ENCODE peak calls at places on chromosomes 13 and 19, in five cellular contexts. B is RWPE2; V is IMR-90; N is naive thymus-derived CD4-positive, alpha-beta T cell; J is brain microvascular endothelial cell. R is an unnamed sample.

GRCh38 chr19:2199215-2199614 is 35.5 kb downstream of the DOT1L start:
- DNase-seq in N (no peak), V (no peak), J (no peak), B (no peak), R (no peak)

GRCh38 chr19:870963-871401 is 11.5 kb downstream of the CFD start:
- DNase-seq in B (no peak), J (no peak), V (peak; percentile 32), N (no peak), R (no peak)

GRCh38 chr19:51065221-51065960 is 499 bp upstream of the KLK13 start:
- DNase-seq in N (no peak), B (no peak), V (no peak), J (no peak), R (no peak)

GRCh38 chr19:13031917-13032623 is 36.8 kb downstream of the NFIX start:
- DNase-seq in J (no peak), N (no peak), B (no peak), V (peak; percentile 58), R (no peak)

GRCh38 chr19:38452430-38453366 is 19.2 kb downstream of the RYR1 start:
- DNase-seq in B (no peak), N (no peak), V (no peak), J (no peak), R (no peak)

GRCh38 chr19:55370305-55370988 is at the start of gene IL11:
- DNase-seq in N (no peak), V (peak; percentile 78), B (peak; percentile 69), J (peak; percentile 32), R (no peak)

GRCh38 chr19:9917322-9917721 is 19.0 kb downstream of the OLFM2 start:
- DNase-seq in N (no peak), B (no peak), V (peak; percentile 60), J (peak; percentile 66), R (no peak)

GRCh38 chr13:28753208-28753892 is 34.6 kb upstream of the SLC46A3 start:
- DNase-seq in B (no peak), J (peak; percentile 91), N (no peak), V (peak; percentile 91), R (no peak)

GRCh38 chr19:15025237-15025636 is 24.0 kb upstream of the CASP14 start:
- DNase-seq in N (no peak), B (no peak), J (no peak), V (no peak), R (no peak)

GRCh38 chr19:13022859-13023636 is 27.8 kb downstream of the NFIX start:
- DNase-seq in J (peak; percentile 74), B (peak; percentile 85), V (peak; percentile 95), N (no peak), R (no peak)

GRCh38 chr19:37128821-37129177 is 43.7 kb downstream of the ZNF585A start:
- DNase-seq in V (no peak), J (no peak), N (no peak), B (no peak), R (no peak)

GRCh38 chr13:32259116-32259515 is 56.0 kb downstream of the ZAR1L start:
- DNase-seq in N (no peak), B (no peak), V (no peak), J (no peak), R (no peak)

GRCh38 chr19:19159534-19159933 is 10.5 kb downstream of the MEF2B start:
- DNase-seq in N (no peak), B (no peak), V (no peak), J (no peak), R (no peak)

GRCh38 chr13:95480131-95480545 is 72.4 kb upstream of the CLDN10 start:
- DNase-seq in J (no peak), B (no peak), N (no peak), V (no peak), R (no peak)

GRCh38 chr19:10137751-10138682 is 18.3 kb upstream of the EIF3G start:
- DNase-seq in N (no peak), V (no peak), J (no peak), B (no peak), R (no peak)

GRCh38 chr13:48302920-48303330 is 626 bp upstream of the RB1 start:
- DNase-seq in N (no peak), B (no peak), V (peak; percentile 37), J (no peak), R (no peak)

GRCh38 chr19:4009990-4010807 is 2.7 kb downstream of the PIAS4 start:
- DNase-seq in N (no peak), J (no peak), V (peak; percentile 46), B (no peak), R (no peak)

GRCh38 chr19:18091217-18091608 is 4.5 kb upstream of the IL12RB1 start:
- DNase-seq in B (no peak), V (no peak), J (no peak), N (peak; percentile 79), R (peak; percentile 80)
- H3K27ac ChIP-seq in B (no peak overlapping the region), V (no peak overlapping the region), J (no peak overlapping the region), N (peak overlapping the region; percentile 82), R (peak overlapping the region; percentile 93)

GRCh38 chr19:45138303-45138751 is 22.5 kb downstream of the NKPD1 start:
- DNase-seq in B (no peak), N (no peak), V (no peak), J (no peak), R (no peak)
- H3K27me3 ChIP-seq in B (no peaks in the 10 kb centered on the region), N (no peaks in the 10 kb centered on the region), V (no peaks in the 10 kb centered on the region), J (no peaks in the 10 kb centered on the region), R (no peaks in the 10 kb centered on the region)

DNA sequence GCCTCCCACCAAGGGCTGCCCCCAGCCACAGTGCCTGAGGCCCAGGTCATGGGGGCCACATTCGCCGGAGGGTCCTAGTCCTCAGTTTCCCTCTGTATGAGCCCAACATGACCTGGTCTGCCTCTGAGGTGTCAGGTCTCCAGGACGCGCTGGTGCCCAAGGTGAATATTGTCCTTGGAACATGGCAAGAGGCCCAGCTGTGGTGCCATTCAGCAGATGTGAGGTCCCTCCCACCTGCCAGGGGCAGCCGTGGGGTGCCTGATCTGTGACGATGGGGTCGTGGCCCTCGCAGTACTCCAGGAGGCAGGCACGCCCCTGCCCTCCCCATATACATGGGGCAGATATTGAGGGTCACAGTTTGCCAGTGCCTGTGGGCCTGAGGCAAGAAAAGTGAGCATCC is 151.9 kb downstream of the KDM4B start:
- DNase-seq in N (no peak), J (no peak), V (no peak), B (no peak), R (no peak)
- H3K27ac ChIP-seq in N (no peak overlapping the region), J (no peak overlapping the region), V (no peak overlapping the region), B (no peak overlapping the region), R (no peak overlapping the region)

DNA sequence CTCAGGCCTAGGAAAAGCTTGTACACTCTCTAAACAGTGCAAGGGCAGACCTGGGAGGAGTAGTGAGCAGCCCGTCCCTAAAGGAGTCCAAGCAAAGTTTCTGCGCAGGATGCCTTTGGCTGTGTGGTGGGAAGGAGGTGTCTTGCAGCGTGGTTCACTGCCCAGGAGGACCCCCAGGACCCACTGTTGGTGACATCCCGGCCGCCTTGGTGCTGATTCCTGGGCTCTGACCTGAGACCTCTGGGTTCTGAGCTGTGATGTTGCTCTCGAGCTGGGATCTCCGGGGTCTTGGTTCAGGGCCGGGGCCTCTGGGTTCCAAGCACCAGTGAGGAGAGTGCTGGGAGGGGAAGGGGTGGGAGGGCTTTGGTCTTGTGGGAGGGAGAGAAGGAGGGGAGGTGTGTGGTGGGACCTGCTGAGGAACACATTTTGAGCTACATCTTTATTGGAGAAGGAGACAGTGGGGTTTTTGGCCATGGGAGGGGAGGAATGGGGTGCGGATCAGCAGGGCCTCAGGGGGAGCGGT is 4.1 kb downstream of the PGLYRP1 start:
- DNase-seq in B (no peak), V (no peak), J (no peak), N (no peak), R (no peak)
- H3K27me3 ChIP-seq in B (peaks cover 5% of the 10 kb centered on the region), V (peaks cover 18% of the 10 kb centered on the region), J (peaks cover 22% of the 10 kb centered on the region), N (peaks cover 6% of the 10 kb centered on the region), R (peaks cover 8% of the 10 kb centered on the region)

GRCh38 chr13:109254271-109254670 is 532.1 kb downstream of the IRS2 start:
- DNase-seq in V (no peak), B (no peak), J (no peak), N (no peak), R (no peak)

GRCh38 chr13:109253316-109253715 is 533.1 kb downstream of the IRS2 start:
- DNase-seq in B (no peak), J (no peak), N (no peak), V (no peak), R (no peak)

GRCh38 chr13:109255457-109255856 is 530.9 kb downstream of the IRS2 start:
- DNase-seq in V (no peak), J (no peak), N (no peak), B (no peak), R (no peak)

GRCh38 chr13:109251958-109252357 is 534.4 kb downstream of the IRS2 start:
- DNase-seq in N (no peak), J (no peak), B (no peak), V (no peak), R (no peak)

DNA sequence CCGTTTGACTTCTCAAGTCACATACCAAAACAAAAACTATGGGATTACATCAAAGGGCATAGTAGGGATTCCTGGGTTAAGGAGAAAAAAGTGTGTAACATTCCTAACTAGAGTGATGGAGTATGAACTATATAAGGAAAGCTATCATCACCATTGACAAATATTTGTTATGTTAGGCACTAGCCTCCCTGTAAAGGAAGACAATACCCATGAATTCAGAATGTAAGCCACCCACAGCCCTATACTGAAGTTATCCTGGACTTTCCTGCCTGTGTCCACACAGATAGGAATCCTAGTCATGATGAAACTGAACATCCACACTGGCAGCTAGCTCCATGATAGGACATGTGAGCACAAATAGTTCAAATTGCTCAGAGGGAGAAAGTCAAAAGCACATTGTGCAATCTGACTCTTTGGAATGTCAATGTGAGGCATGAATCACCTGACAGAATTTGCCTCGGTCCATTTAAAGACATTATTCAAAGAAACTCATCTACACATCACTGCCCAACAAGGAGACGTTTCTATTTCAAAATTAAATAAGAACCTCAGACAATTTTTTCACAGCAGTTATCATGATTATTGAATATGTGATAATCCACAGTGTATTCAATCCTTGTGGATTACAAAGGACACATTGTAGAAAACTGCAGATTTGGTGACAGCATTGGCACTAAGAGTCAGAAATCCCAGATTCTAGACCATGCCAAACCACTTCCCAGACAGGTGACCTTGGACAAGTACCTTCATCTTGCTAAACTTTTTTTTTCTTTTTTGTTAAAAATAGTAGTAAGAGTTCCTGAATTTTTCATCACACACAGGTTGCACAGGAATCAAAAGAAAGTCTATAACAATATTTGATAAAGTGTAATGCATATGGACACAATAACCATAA is 529.3 kb downstream of the IRS2 start:
- DNase-seq in J (peak; percentile 96), V (peak; percentile 97), N (no peak), B (peak; percentile 81), R (no peak)
- H3K27ac ChIP-seq in J (peak overlapping the region; percentile 90), V (peak overlapping the region; percentile 72), N (no peak overlapping the region), B (peak overlapping the region; percentile 99), R (no peak overlapping the region)